ENCODE peak calls at places on chromosomes 2 and 18, in nine cellular contexts. T is posterior vena cava; H is H7; I is Calu3; G is LoVo; L is HT1080; N is HEK293T; U is NCI-H345; A is stimulated activated CD4-positive, alpha-beta T cell treated with anti-CD3 and anti-CD28 coated beads, Interleukin-15, amount 100 ng/mL, for 48 hours. B is an unnamed sample.

GRCh38 chr2:215920244-215921100 is 92.9 kb downstream of the MREG start:
- DNase-seq in T (peak), H (peak), I (peak), G (peak), L (peak), N (peak), U (peak), A (peak), B (peak)

GRCh38 chr2:46335966-46336436 is 38.8 kb downstream of the EPAS1 start:
- DNase-seq in T (no peak), H (no peak), I (peak), G (peak), L (no peak), N (no peak), U (no peak), A (no peak), B (peak)

GRCh38 chr2:125681976-125682805 is 973.8 kb upstream of the GYPC start:
- DNase-seq in T (no peak), H (no peak), I (no peak), G (no peak), L (no peak), N (no peak), U (no peak), A (no peak), B (no peak)

GRCh38 chr2:157185828-157186227 is 71.7 kb upstream of the GALNT5 start:
- DNase-seq in T (no peak), H (no peak), I (no peak), G (no peak), L (no peak), N (no peak), U (no peak), A (no peak), B (no peak)

GRCh38 chr2:84749442-84749841 is 131.4 kb downstream of the TRABD2A start:
- DNase-seq in T (no peak), H (no peak), I (no peak), G (no peak), L (no peak), N (no peak), U (no peak), A (no peak), B (no peak)

GRCh38 chr18:3596324-3597158 is 146.6 kb downstream of the TGIF1 start:
- DNase-seq in T (peak), H (no peak), I (peak), G (no peak), L (peak), N (no peak), U (no peak), A (no peak), B (peak)

GRCh38 chr2:45814951-45815621 is 163.6 kb downstream of the PRKCE start:
- DNase-seq in T (no peak), H (no peak), I (no peak), G (no peak), L (no peak), N (no peak), U (peak), A (no peak), B (peak)

GRCh38 chr2:205352593-205352992 is 329.7 kb upstream of the NRP2 start:
- DNase-seq in T (no peak), H (no peak), I (no peak), G (no peak), L (peak), N (no peak), U (no peak), A (no peak), B (no peak)

GRCh38 chr2:143056548-143056947 is 72.7 kb upstream of the ARHGAP15 start:
- DNase-seq in T (no peak), H (no peak), I (no peak), G (no peak), L (no peak), N (no peak), U (no peak), A (no peak), B (no peak)

GRCh38 chr2:188623995-188624643 is 332.4 kb downstream of the GULP1 start:
- DNase-seq in T (no peak), H (no peak), I (no peak), G (no peak), L (peak), N (peak), U (no peak), A (no peak), B (no peak)

GRCh38 chr2:158990397-158991209 is 22.2 kb downstream of the TANC1 start:
- DNase-seq in T (no peak), H (no peak), I (no peak), G (peak), L (peak), N (no peak), U (no peak), A (no peak), B (no peak)

GRCh38 chr2:134103196-134103595 is 150.7 kb upstream of the MGAT5 start:
- DNase-seq in T (no peak), H (no peak), I (no peak), G (no peak), L (no peak), N (no peak), U (no peak), A (no peak), B (no peak)

GRCh38 chr2:28436525-28437051 is 43.9 kb downstream of the FOSL2 start:
- DNase-seq in T (peak), H (no peak), I (peak), G (peak), L (no peak), N (no peak), U (no peak), A (no peak), B (no peak)

GRCh38 chr2:69946351-69947077 is 14.9 kb downstream of the ASPRV1 start:
- DNase-seq in T (no peak), H (no peak), I (peak), G (peak), L (peak), N (no peak), U (no peak), A (no peak), B (no peak)

GRCh38 chr2:181857471-181857870 is 34.1 kb upstream of the ITPRID2 start:
- DNase-seq in T (no peak), H (no peak), I (no peak), G (peak), L (peak), N (no peak), U (no peak), A (no peak), B (no peak)

GRCh38 chr2:208320686-208321085 is 54.6 kb downstream of the PIKFYVE start:
- DNase-seq in T (peak), H (no peak), I (no peak), G (no peak), L (no peak), N (no peak), U (no peak), A (no peak), B (no peak)

GRCh38 chr18:50297621-50298442 is 10.3 kb upstream of the CXXC1 start:
- DNase-seq in T (peak), H (peak), I (peak), G (no peak), L (peak), N (no peak), U (peak), A (peak), B (peak)

GRCh38 chr2:17620280-17620679 is 79.8 kb downstream of the VSNL1 start:
- DNase-seq in T (no peak), H (peak), I (no peak), G (peak), L (peak), N (no peak), U (no peak), A (no peak), B (no peak)

GRCh38 chr2:233816771-233817170 is 37.6 kb downstream of the HJURP start:
- DNase-seq in T (peak), H (no peak), I (no peak), G (no peak), L (no peak), N (no peak), U (no peak), A (no peak), B (no peak)

GRCh38 chr2:56813490-56813889 is 629.7 kb downstream of the CCDC85A start:
- DNase-seq in T (no peak), H (no peak), I (no peak), G (no peak), L (no peak), N (no peak), U (no peak), A (no peak), B (no peak)

GRCh38 chr2:231015462-231015861 is 19.5 kb downstream of the SPATA3 start:
- DNase-seq in T (no peak), H (no peak), I (no peak), G (no peak), L (no peak), N (no peak), U (no peak), A (no peak), B (no peak)

GRCh38 chr2:151350579-151351195 is 6.7 kb upstream of the TNFAIP6 start:
- DNase-seq in T (no peak), H (no peak), I (no peak), G (no peak), L (peak), N (no peak), U (no peak), A (no peak), B (no peak)

GRCh38 chr2:66854304-66854703 is 419.4 kb downstream of the MEIS1 start:
- DNase-seq in T (no peak), H (no peak), I (no peak), G (no peak), L (no peak), N (no peak), U (no peak), A (no peak), B (no peak)

GRCh38 chr2:65786001-65786400 is 353.6 kb upstream of the SPRED2 start:
- DNase-seq in T (no peak), H (no peak), I (no peak), G (no peak), L (no peak), N (no peak), U (no peak), A (no peak), B (no peak)

GRCh38 chr18:48136544-48137353 is 206.3 kb upstream of the SMAD2 start:
- DNase-seq in T (no peak), H (peak), I (no peak), G (peak), L (no peak), N (peak), U (no peak), A (no peak), B (peak)

GRCh38 chr18:52334896-52335295 is 5.1 kb upstream of the DCC start:
- DNase-seq in T (no peak), H (no peak), I (no peak), G (no peak), L (peak), N (no peak), U (no peak), A (no peak), B (no peak)

GRCh38 chr2:158969717-158970521 is 1.5 kb downstream of the TANC1 start:
- DNase-seq in T (no peak), H (peak), I (peak), G (peak), L (peak), N (no peak), U (no peak), A (no peak), B (peak)

GRCh38 chr2:43222472-43223146 is 3.8 kb downstream of the ZFP36L2 start:
- DNase-seq in T (no peak), H (no peak), I (no peak), G (peak), L (no peak), N (no peak), U (no peak), A (no peak), B (no peak)

GRCh38 chr2:219073413-219074129 is 12.8 kb upstream of the IHH start:
- DNase-seq in T (peak), H (peak), I (peak), G (peak), L (peak), N (peak), U (peak), A (no peak), B (peak)

GRCh38 chr2:29443627-29444026 is 328.4 kb downstream of the CLIP4 start:
- DNase-seq in T (no peak), H (no peak), I (no peak), G (no peak), L (peak), N (no peak), U (peak), A (no peak), B (no peak)

GRCh38 chr2:231934441-231935206 is 8.4 kb upstream of the NPPC start:
- DNase-seq in T (peak), H (peak), I (no peak), G (no peak), L (no peak), N (no peak), U (no peak), A (no peak), B (no peak)

GRCh38 chr2:1704606-1705556 is 39.4 kb downstream of the PXDN start:
- DNase-seq in T (no peak), H (peak), I (no peak), G (no peak), L (no peak), N (no peak), U (peak), A (no peak), B (peak)

GRCh38 chr18:10949655-10950054 is 199.7 kb downstream of the PIEZO2 start:
- DNase-seq in T (no peak), H (no peak), I (no peak), G (no peak), L (no peak), N (no peak), U (no peak), A (no peak), B (no peak)

B was measured in retina.